ENCODE peak calls at places on chromosomes 12 and 14, in eight cellular contexts. R, K, B, D, J, P, I and A are unnamed samples.

GRCh38 chr14:96085369-96085768 is 46.2 kb downstream of the C14orf132 start:
- DNase-seq in R (no peak), K (no peak), B (no peak), D (no peak), J (no peak), P (no peak), I (no peak), A (no peak)

GRCh38 chr12:121581681-121582439 is 1.0 kb upstream of the KDM2B start:
- DNase-seq in R (no peak), K (no peak), B (no peak), D (peak), J (no peak), P (peak), I (no peak), A (no peak)

GRCh38 chr14:25048170-25049126 is 1.5 kb downstream of the STXBP6 start:
- DNase-seq in R (no peak), K (no peak), B (no peak), D (no peak), J (no peak), P (peak), I (no peak), A (no peak)

GRCh38 chr14:80615831-80616230 is 325.7 kb downstream of the CEP128 start:
- DNase-seq in R (no peak), K (no peak), B (no peak), D (no peak), J (no peak), P (no peak), I (no peak), A (peak)

GRCh38 chr14:95157195-95157986 is at the start of gene DICER1:
- DNase-seq in R (peak), K (peak), B (peak), D (peak), J (peak), P (peak), I (peak), A (peak)

GRCh38 chr12:120905856-120906384 is 1.8 kb upstream of the SPPL3 start:
- DNase-seq in R (no peak), K (no peak), B (no peak), D (no peak), J (no peak), P (no peak), I (no peak), A (no peak)

GRCh38 chr12:97758102-97758501 is 295.5 kb downstream of the RMST start:
- DNase-seq in R (no peak), K (no peak), B (no peak), D (no peak), J (peak), P (no peak), I (no peak), A (no peak)

GRCh38 chr12:113222730-113223531 is 1.7 kb downstream of the TPCN1 start:
- DNase-seq in R (no peak), K (no peak), B (no peak), D (peak), J (peak), P (no peak), I (no peak), A (no peak)

GRCh38 chr12:32148372-32148771 is 41.7 kb downstream of the BICD1 start:
- DNase-seq in R (no peak), K (no peak), B (no peak), D (no peak), J (no peak), P (no peak), I (no peak), A (no peak)

GRCh38 chr12:106353178-106353577 is 4.4 kb upstream of the POLR3B start:
- DNase-seq in R (no peak), K (no peak), B (no peak), D (no peak), J (no peak), P (no peak), I (no peak), A (no peak)

GRCh38 chr14:50233335-50234250 is 2.2 kb upstream of the SOS2 start:
- DNase-seq in R (no peak), K (no peak), B (no peak), D (no peak), J (no peak), P (no peak), I (no peak), A (no peak)

GRCh38 chr12:47969845-47970244 is 6.4 kb downstream of the TMEM106C start:
- DNase-seq in R (no peak), K (no peak), B (no peak), D (no peak), J (no peak), P (no peak), I (no peak), A (no peak)

GRCh38 chr14:32697704-32698103 is 241.0 kb upstream of the NPAS3 start:
- DNase-seq in R (no peak), K (no peak), B (no peak), D (peak), J (no peak), P (no peak), I (no peak), A (no peak)

GRCh38 chr14:30935445-30935844 is 61.1 kb downstream of the COCH start:
- DNase-seq in R (no peak), K (no peak), B (no peak), D (no peak), J (no peak), P (no peak), I (no peak), A (no peak)

GRCh38 chr14:95784137-95784536 is 70.2 kb upstream of the TCL1A start:
- DNase-seq in R (no peak), K (no peak), B (no peak), D (peak), J (no peak), P (peak), I (peak), A (no peak)

GRCh38 chr14:67515386-67516079 is 17.6 kb upstream of the PLEKHH1 start:
- DNase-seq in R (no peak), K (no peak), B (no peak), D (no peak), J (no peak), P (no peak), I (peak), A (peak)

GRCh38 chr14:105005929-105006830 is 14.7 kb downstream of the CDCA4 start:
- DNase-seq in R (no peak), K (no peak), B (no peak), D (no peak), J (no peak), P (no peak), I (no peak), A (no peak)
- TF ChIP-seq POLR2AphosphoS5 in R (no peak), K (no peak), B (peak), D (no peak), J (no peak), P (no peak), I (peak), A (peak)

GRCh38 chr14:68542346-68542745 is 250.5 kb downstream of the ZFP36L1 start:
- DNase-seq in R (no peak), K (peak), B (no peak), D (no peak), J (no peak), P (no peak), I (no peak), A (no peak)

GRCh38 chr14:68541128-68541896 is 251.6 kb downstream of the ZFP36L1 start:
- DNase-seq in R (no peak), K (peak), B (no peak), D (no peak), J (no peak), P (no peak), I (no peak), A (no peak)

GRCh38 chr14:68539839-68540238 is 253.0 kb downstream of the ZFP36L1 start:
- DNase-seq in R (no peak), K (peak), B (no peak), D (no peak), J (no peak), P (no peak), I (no peak), A (no peak)

GRCh38 chr14:68538641-68539040 is 254.2 kb downstream of the ZFP36L1 start:
- DNase-seq in R (no peak), K (no peak), B (no peak), D (no peak), J (no peak), P (no peak), I (no peak), A (no peak)

GRCh38 chr14:68539311-68539737 is 253.5 kb downstream of the ZFP36L1 start:
- DNase-seq in R (no peak), K (peak), B (no peak), D (no peak), J (no peak), P (no peak), I (no peak), A (no peak)
- TF ChIP-seq POLR2AphosphoS5 in R (no peak), K (no peak), B (no peak), D (no peak), J (no peak), P (no peak), I (no peak), A (no peak)

DNA sequence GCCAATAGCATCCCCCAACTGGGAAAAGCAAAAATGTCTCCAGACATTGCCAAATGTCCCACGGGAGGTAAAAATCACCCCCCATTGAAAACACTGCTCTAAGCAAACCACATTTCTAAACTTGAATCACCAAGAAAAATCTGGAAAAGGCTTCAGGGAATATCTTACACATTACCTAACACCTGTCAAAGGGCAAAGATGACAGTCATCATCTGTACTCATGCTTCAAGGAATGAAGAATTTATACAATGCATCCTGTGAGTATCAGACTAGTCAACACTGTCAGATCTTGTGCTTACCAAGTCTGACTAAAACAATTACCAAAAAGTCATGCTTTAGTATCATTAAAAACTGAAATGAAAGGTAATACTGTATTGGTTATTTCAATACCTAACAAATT is 161.6 kb upstream of the SOX5 start:
- DNase-seq in R (no peak), K (no peak), B (no peak), D (no peak), J (no peak), P (no peak), I (no peak), A (no peak)
- TF ChIP-seq POLR2AphosphoS5 in R (no peak), K (no peak), B (no peak), D (no peak), J (no peak), P (no peak), I (no peak), A (no peak)

GRCh38 chr12:131944601-131945251 is 5.0 kb upstream of the EP400 start:
- DNase-seq in R (no peak), K (peak), B (no peak), D (no peak), J (peak), P (peak), I (no peak), A (no peak)
- TF ChIP-seq POLR2AphosphoS5 in R (no peak), K (no peak), B (peak), D (peak), J (no peak), P (no peak), I (peak), A (no peak)

DNA sequence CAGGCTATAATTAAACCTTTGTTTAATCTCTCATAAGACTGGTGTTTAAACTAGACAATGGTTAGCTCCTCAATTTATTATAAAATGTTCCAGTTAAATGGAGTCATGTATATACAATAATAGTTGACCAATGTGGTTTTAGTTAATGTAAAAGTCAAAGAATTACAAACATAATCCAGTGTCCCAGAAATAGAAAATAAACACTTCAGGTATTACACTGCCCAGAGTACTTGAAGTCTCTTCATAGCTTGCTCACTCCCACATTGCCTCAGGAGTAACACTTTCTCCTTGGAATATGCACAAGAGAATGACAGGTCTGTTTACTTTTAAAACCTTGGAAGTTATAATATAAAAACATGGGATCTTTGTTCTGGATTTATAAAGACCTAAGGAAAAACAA is 60.5 kb downstream of the SLC38A1 start:
- DNase-seq in R (no peak), K (no peak), B (no peak), D (no peak), J (no peak), P (no peak), I (no peak), A (no peak)
- TF ChIP-seq POLR2AphosphoS5 in R (no peak), K (no peak), B (no peak), D (no peak), J (no peak), P (no peak), I (no peak), A (no peak)

GRCh38 chr12:52629251-52630103 is 11.1 kb upstream of the KRT73 start:
- DNase-seq in R (no peak), K (peak), B (no peak), D (no peak), J (peak), P (no peak), I (no peak), A (no peak)
- TF ChIP-seq POLR2AphosphoS5 in R (no peak), K (no peak), B (no peak), D (no peak), J (no peak), P (no peak), I (no peak), A (no peak)

DNA sequence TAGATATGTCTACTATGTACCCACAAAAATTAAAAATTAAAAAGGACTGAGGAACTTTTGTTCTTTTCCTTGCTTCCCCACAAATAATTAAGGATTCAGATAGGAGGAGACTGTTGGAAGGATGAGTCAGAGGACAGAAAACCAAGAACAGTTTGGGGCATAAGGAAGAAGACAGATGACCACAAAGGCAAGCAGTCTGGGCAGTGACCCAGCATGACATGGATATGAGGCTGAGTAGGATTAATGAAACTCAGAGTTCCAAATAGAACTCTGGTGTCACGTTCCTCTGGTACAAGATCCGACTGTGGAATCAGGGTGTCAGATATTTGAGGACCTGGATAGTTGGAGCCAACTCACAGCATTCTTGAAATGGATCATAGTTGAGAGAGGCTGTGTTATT is 89.3 kb upstream of the SLC38A4 start:
- DNase-seq in R (no peak), K (no peak), B (no peak), D (no peak), J (peak), P (no peak), I (no peak), A (no peak)
- TF ChIP-seq POLR2AphosphoS5 in R (no peak), K (no peak), B (no peak), D (no peak), J (no peak), P (no peak), I (no peak), A (no peak)

GRCh38 chr14:99754141-99755067 is 38.8 kb upstream of the EML1 start:
- DNase-seq in R (no peak), K (no peak), B (no peak), D (peak), J (no peak), P (no peak), I (no peak), A (no peak)

GRCh38 chr14:99757331-99758070 is 35.7 kb upstream of the EML1 start:
- DNase-seq in R (peak), K (no peak), B (no peak), D (peak), J (no peak), P (no peak), I (no peak), A (no peak)

GRCh38 chr14:99756796-99757195 is 36.4 kb upstream of the EML1 start:
- DNase-seq in R (no peak), K (no peak), B (no peak), D (peak), J (no peak), P (no peak), I (no peak), A (no peak)

GRCh38 chr14:99755068-99755405 is 38.2 kb upstream of the EML1 start:
- DNase-seq in R (no peak), K (no peak), B (no peak), D (no peak), J (no peak), P (no peak), I (no peak), A (no peak)

DNA sequence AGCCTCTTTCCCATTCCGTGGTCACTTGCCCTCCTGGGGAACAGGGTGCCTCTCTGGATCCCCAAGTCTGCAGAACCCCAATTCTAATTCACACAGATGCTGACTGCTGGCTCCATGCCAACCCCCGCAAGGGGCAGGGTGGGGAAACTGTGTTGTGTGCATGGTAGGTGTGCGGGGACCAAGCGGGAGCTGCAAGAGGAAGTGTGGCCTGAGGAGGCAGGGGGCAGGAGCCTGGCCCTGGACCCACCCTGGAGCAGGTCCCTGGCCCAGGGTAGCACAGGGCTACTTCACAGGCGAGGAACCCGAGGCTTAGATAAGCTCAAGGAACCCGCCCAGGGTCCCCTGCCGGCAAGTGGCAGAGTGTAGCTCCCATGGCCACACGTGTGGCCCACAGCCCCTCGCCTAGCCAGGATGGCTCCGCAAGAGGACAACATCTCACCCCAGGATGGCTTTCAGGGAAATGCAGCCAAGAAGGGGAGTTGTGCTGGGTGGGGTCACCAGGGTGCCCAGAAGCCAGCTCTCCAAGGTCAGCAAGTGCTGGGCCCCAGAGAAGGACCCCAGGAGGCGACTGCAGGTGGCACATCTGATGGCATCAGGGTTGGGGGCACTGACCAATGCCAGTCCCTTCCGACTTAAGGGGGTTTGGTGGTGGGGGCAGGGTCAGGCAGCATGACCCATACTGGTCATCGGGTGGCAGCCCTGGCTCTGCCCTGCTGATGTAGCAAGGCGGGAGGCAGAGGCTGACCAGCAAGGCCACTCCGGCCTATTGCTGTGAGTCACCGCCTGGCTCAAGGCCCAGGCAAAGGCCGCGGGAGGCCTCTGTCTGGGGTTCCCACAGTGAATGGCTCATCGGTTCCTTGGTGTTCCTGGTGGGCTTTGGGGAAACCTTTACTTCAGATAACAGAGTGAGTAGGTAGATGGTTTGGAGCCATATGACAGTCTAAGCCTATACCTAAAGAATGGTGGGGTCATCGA is 37.3 kb upstream of the EML1 start:
- DNase-seq in R (no peak), K (no peak), B (no peak), D (peak), J (peak), P (no peak), I (no peak), A (no peak)
- TF ChIP-seq POLR2AphosphoS5 in R (peak), K (no peak), B (no peak), D (peak), J (no peak), P (no peak), I (no peak), A (no peak)